ENCODE peak calls at places on chromosomes 6 and 20, in five cellular contexts. One of them, this sample, is unnamed.

GRCh38 chr6:113065606-113066005 is 718.5 kb downstream of the RFPL4B start:
- DNase-seq in stomach: no peak
- DNase-seq in amniotic stem cell: no peak
- DNase-seq in immature natural killer cell: no peak
- DNase-seq in cardiac fibroblast: peak; percentile 52
- DNase-seq in this sample: peak; percentile 65

GRCh38 chr6:18362058-18362561 is 25.0 kb upstream of the RNF144B start:
- DNase-seq in immature natural killer cell: no peak
- DNase-seq in cardiac fibroblast: peak; percentile 92
- DNase-seq in stomach: no peak
- DNase-seq in amniotic stem cell: peak; percentile 37
- DNase-seq in this sample: peak; percentile 90

GRCh38 chr6:108227290-108227689 is 33.5 kb downstream of the SNX3 start:
- DNase-seq in cardiac fibroblast: no peak
- DNase-seq in stomach: no peak
- DNase-seq in amniotic stem cell: no peak
- DNase-seq in immature natural killer cell: no peak
- DNase-seq in this sample: no peak

GRCh38 chr6:34580707-34581560 is 24.8 kb upstream of the SPDEF start:
- DNase-seq in amniotic stem cell: no peak
- DNase-seq in immature natural killer cell: no peak
- DNase-seq in stomach: no peak
- DNase-seq in cardiac fibroblast: no peak
- DNase-seq in this sample: no peak

GRCh38 chr20:31720486-31721407 is 1.9 kb downstream of the BCL2L1 start:
- DNase-seq in immature natural killer cell: peak; percentile 42
- DNase-seq in cardiac fibroblast: no peak
- DNase-seq in stomach: peak; percentile 36
- DNase-seq in amniotic stem cell: no peak
- DNase-seq in this sample: no peak

GRCh38 chr6:84671188-84671587 is 93.2 kb downstream of the TBX18 start:
- DNase-seq in amniotic stem cell: no peak
- DNase-seq in stomach: no peak
- DNase-seq in cardiac fibroblast: no peak
- DNase-seq in immature natural killer cell: no peak
- DNase-seq in this sample: no peak

GRCh38 chr6:162709431-162709830 is 18.1 kb downstream of the PRKN start:
- DNase-seq in immature natural killer cell: no peak
- DNase-seq in stomach: no peak
- DNase-seq in amniotic stem cell: no peak
- DNase-seq in cardiac fibroblast: no peak
- DNase-seq in this sample: no peak

GRCh38 chr6:47303861-47304260 is 5.8 kb downstream of the TNFRSF21 start:
- DNase-seq in immature natural killer cell: no peak
- DNase-seq in cardiac fibroblast: no peak
- DNase-seq in amniotic stem cell: no peak
- DNase-seq in stomach: no peak
- DNase-seq in this sample: peak; percentile 37

GRCh38 chr6:4017058-4017457 is 61.9 kb downstream of the FAM217A start:
- DNase-seq in stomach: no peak
- DNase-seq in immature natural killer cell: no peak
- DNase-seq in amniotic stem cell: no peak
- DNase-seq in cardiac fibroblast: no peak
- DNase-seq in this sample: no peak

GRCh38 chr20:63625771-63626423 is 1.0 kb downstream of the GMEB2 start:
- DNase-seq in immature natural killer cell: no peak
- DNase-seq in stomach: no peak
- DNase-seq in cardiac fibroblast: peak; percentile 25
- DNase-seq in amniotic stem cell: no peak
- DNase-seq in this sample: peak; percentile 14

GRCh38 chr6:42761287-42762067 is 15.6 kb upstream of the TBCC start:
- DNase-seq in immature natural killer cell: no peak
- DNase-seq in cardiac fibroblast: no peak
- DNase-seq in amniotic stem cell: no peak
- DNase-seq in stomach: no peak
- DNase-seq in this sample: no peak

GRCh38 chr6:46509063-46509462 is 17.8 kb upstream of the RCAN2 start:
- DNase-seq in immature natural killer cell: no peak
- DNase-seq in stomach: no peak
- DNase-seq in cardiac fibroblast: no peak
- DNase-seq in amniotic stem cell: no peak
- DNase-seq in this sample: no peak

GRCh38 chr6:134997133-134997841 is 47.4 kb upstream of the ALDH8A1 start:
- DNase-seq in stomach: no peak
- DNase-seq in immature natural killer cell: no peak
- DNase-seq in cardiac fibroblast: no peak
- DNase-seq in amniotic stem cell: no peak
- DNase-seq in this sample: no peak

GRCh38 chr20:18404172-18404571 is 62.7 kb downstream of the DZANK1 start:
- DNase-seq in immature natural killer cell: no peak
- DNase-seq in amniotic stem cell: no peak
- DNase-seq in stomach: no peak
- DNase-seq in cardiac fibroblast: no peak
- DNase-seq in this sample: peak; percentile 68

GRCh38 chr6:17691925-17692538 is 14.7 kb downstream of the NUP153 start:
- DNase-seq in cardiac fibroblast: no peak
- DNase-seq in amniotic stem cell: no peak
- DNase-seq in stomach: no peak
- DNase-seq in immature natural killer cell: no peak
- DNase-seq in this sample: no peak

GRCh38 chr6:30555428-30556005 is 772 bp downstream of the GNL1 start:
- DNase-seq in immature natural killer cell: no peak
- DNase-seq in cardiac fibroblast: peak; percentile 27
- DNase-seq in amniotic stem cell: no peak
- DNase-seq in stomach: peak; percentile 46
- DNase-seq in this sample: peak; percentile 60

GRCh38 chr20:22984611-22985010 is 50.5 kb upstream of the SSTR4 start:
- DNase-seq in amniotic stem cell: no peak
- DNase-seq in stomach: no peak
- DNase-seq in immature natural killer cell: no peak
- DNase-seq in cardiac fibroblast: no peak
- DNase-seq in this sample: no peak

GRCh38 chr6:152720964-152721363 is 23.3 kb downstream of the MYCT1 start:
- DNase-seq in amniotic stem cell: no peak
- DNase-seq in immature natural killer cell: no peak
- DNase-seq in cardiac fibroblast: peak; percentile 82
- DNase-seq in stomach: no peak
- DNase-seq in this sample: no peak

GRCh38 chr6:31737315-31738047 is 1.2 kb upstream of the CLIC1 start:
- DNase-seq in immature natural killer cell: no peak
- DNase-seq in cardiac fibroblast: no peak
- DNase-seq in stomach: no peak
- DNase-seq in amniotic stem cell: no peak
- DNase-seq in this sample: no peak

GRCh38 chr6:56852249-56852606 is 102.7 kb upstream of the BEND6 start:
- DNase-seq in amniotic stem cell: no peak
- DNase-seq in immature natural killer cell: no peak
- DNase-seq in cardiac fibroblast: no peak
- DNase-seq in stomach: no peak
- DNase-seq in this sample: no peak

GRCh38 chr6:89037156-89037900 is 43.2 kb upstream of the PNRC1 start:
- DNase-seq in cardiac fibroblast: no peak
- DNase-seq in stomach: no peak
- DNase-seq in amniotic stem cell: no peak
- DNase-seq in immature natural killer cell: no peak
- DNase-seq in this sample: no peak

This sample was measured in myocyte.